ENCODE peak calls at places on chromosomes 16 and 17, in four cellular contexts. G is fibroblast of pulmonary artery, V is skeletal muscle cell, O is fibroblast of lung. M is an unnamed sample.

GRCh38 chr17:65562206-65562531 is 721 bp upstream of the AXIN2 start:
- DNase-seq in O (no peak), G (no peak), V (no peak), M (no peak)

GRCh38 chr17:77802811-77803220 is 155.7 kb upstream of the TNRC6C start:
- DNase-seq in G (peak; percentile 59), O (peak; percentile 44), V (no peak), M (no peak)

GRCh38 chr17:43398724-43399595 is at the start of gene ARL4D:
- DNase-seq in V (no peak), O (peak; percentile 80), G (peak; percentile 78), M (peak; percentile 67)

GRCh38 chr16:25031441-25032307 is 16.5 kb upstream of the ARHGAP17 start:
- DNase-seq in G (peak; percentile 97), O (peak; percentile 97), V (peak; percentile 84), M (peak; percentile 98)

GRCh38 chr17:80813318-80813717 is 178.3 kb upstream of the CHMP6 start:
- DNase-seq in V (no peak), G (no peak), O (no peak), M (no peak)

GRCh38 chr17:19645608-19646250 is 2.8 kb upstream of the ALDH3A2 start:
- DNase-seq in O (peak; percentile 19), V (no peak), G (peak; percentile 16), M (peak; percentile 74)

GRCh38 chr17:62193297-62193696 is 128.2 kb upstream of the MED13 start:
- DNase-seq in O (no peak), G (no peak), V (no peak), M (no peak)

GRCh38 chr17:78437508-78438169 is 59.2 kb downstream of the PGS1 start:
- DNase-seq in O (no peak), V (no peak), G (no peak), M (no peak)

GRCh38 chr17:82297280-82297803 is 20.1 kb downstream of the CD7 start:
- DNase-seq in G (peak; percentile 95), V (peak; percentile 96), O (peak; percentile 93), M (peak; percentile 86)

GRCh38 chr17:57284984-57285646 is 28.8 kb downstream of the MSI2 start:
- DNase-seq in V (no peak), G (no peak), O (no peak), M (peak; percentile 63)

GRCh38 chr17:81337449-81337848 is 42.3 kb upstream of the SLC38A10 start:
- DNase-seq in V (no peak), G (no peak), O (no peak), M (no peak)

GRCh38 chr17:43360376-43360738 is 38.4 kb upstream of the ARL4D start:
- DNase-seq in G (peak; percentile 88), V (peak; percentile 79), O (peak; percentile 79), M (no peak)

GRCh38 chr17:39547713-39548478 is 59.8 kb downstream of the NEUROD2 start:
- DNase-seq in V (no peak), G (peak; percentile 56), O (peak; percentile 45), M (peak; percentile 66)

GRCh38 chr17:16215273-16215964 is at the start of gene NCOR1:
- DNase-seq in O (peak; percentile 93), G (peak; percentile 94), V (peak; percentile 77), M (peak; percentile 97)

GRCh38 chr16:46885960-46886763 is 2.0 kb downstream of the GPT2 start:
- DNase-seq in V (peak; percentile 52), O (peak; percentile 56), G (peak; percentile 84), M (no peak)
- H3K4me3 ChIP-seq in V (peak overlapping the region; percentile 90), O (no peak overlapping the region), G (peak overlapping the region; percentile 79), M (no peak overlapping the region)

GRCh38 chr16:49860593-49860992 is 4.7 kb upstream of the ZNF423 start:
- DNase-seq in V (no peak), O (no peak), G (no peak), M (no peak)

GRCh38 chr16:49861299-49861698 is 5.4 kb upstream of the ZNF423 start:
- DNase-seq in O (no peak), G (no peak), V (no peak), M (no peak)

GRCh38 chr16:49857423-49858181 is 1.7 kb upstream of the ZNF423 start:
- DNase-seq in G (peak; percentile 69), O (peak; percentile 52), V (no peak), M (peak; percentile 72)

GRCh38 chr16:49858200-49859129 is 2.6 kb upstream of the ZNF423 start:
- DNase-seq in G (peak; percentile 47), O (no peak), V (peak; percentile 16), M (peak; percentile 18)

DNA sequence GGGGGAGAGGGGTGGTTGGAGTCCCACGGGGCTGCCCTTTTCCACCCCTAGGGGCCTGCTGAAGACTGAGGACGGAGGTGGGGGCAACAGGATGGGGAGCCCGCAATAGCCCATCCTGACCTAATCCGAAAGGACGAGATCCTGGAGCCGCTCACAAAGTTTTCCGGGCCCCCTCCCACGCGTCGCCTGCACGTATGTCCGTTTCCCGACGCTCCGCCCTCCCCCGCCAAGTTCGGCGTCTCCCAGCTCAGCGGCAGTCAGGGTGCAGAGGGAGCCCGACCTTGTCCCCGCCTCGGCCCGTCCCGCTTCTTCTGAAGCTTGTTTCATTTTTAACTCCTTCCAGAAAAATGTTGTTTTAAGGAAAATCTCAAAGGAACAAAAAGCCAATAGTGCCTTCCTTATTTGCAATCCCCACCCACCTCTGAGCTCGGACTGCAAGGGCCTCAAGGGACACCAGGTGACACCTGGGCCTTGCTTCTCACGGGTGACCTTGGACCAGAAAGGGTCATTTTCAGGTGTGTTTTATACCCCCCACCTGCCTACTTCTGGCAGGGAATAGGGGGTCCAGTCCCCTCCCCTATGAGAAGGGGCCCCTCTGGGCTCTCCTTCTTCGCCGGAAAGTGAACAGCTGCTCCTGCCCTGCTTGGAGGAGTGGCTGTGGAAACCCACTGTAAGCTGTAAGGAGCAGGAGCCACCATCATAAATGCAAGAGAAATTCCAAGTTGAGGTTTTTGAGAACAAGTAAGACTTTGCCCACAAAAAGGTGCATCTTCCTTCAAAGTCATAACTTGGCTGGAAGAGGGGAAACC is 3.4 kb upstream of the ZNF423 start:
- DNase-seq in O (no peak), G (peak; percentile 64), V (no peak), M (no peak)
- H3K4me3 ChIP-seq in O (peak overlapping the region; percentile 11), G (peak overlapping the region; percentile 53), V (peak overlapping the region; percentile 39), M (peak overlapping the region; percentile 15)

GRCh38 chr16:11635127-11635652 is 33.1 kb upstream of the SNN start:
- DNase-seq in O (no peak), G (no peak), V (no peak), M (no peak)

GRCh38 chr16:11634307-11634706 is 33.9 kb upstream of the SNN start:
- DNase-seq in V (no peak), O (no peak), G (no peak), M (no peak)

GRCh38 chr16:11635679-11636171 is 32.5 kb upstream of the SNN start:
- DNase-seq in G (no peak), O (no peak), V (no peak), M (no peak)

GRCh38 chr16:11637320-11637719 is 30.9 kb upstream of the SNN start:
- DNase-seq in O (peak; percentile 23), G (no peak), V (no peak), M (no peak)

DNA sequence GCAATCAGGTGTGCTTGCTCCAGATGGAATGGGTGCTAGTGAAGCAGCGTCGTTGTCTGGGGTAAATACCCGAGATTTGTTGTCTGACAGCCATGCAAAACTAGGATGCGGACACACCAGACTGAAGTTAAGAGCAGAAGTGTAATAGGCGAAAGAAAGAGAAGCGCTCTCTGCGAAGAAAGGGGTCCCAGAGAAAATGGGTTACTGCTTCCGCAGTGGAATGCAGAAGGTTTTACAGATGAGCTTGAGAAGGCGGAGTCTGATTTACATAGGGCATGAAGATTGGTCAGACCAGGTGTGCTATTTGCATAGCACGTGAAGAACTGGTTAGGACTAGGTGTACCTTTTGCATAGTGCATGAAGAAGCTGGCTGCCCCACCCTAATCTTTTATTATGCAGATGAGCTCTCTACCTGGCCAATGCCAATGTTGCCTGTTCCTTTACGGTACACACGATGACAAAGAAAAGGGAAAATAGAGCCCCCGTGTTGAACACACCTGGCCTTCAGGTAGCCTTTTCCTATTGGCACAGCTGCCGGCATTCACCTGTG is 32.0 kb upstream of the SNN start:
- DNase-seq in G (no peak), O (no peak), V (no peak), M (no peak)
- H3K4me3 ChIP-seq in G (no peak overlapping the region), O (no peak overlapping the region), V (no peak overlapping the region), M (no peak overlapping the region)

DNA sequence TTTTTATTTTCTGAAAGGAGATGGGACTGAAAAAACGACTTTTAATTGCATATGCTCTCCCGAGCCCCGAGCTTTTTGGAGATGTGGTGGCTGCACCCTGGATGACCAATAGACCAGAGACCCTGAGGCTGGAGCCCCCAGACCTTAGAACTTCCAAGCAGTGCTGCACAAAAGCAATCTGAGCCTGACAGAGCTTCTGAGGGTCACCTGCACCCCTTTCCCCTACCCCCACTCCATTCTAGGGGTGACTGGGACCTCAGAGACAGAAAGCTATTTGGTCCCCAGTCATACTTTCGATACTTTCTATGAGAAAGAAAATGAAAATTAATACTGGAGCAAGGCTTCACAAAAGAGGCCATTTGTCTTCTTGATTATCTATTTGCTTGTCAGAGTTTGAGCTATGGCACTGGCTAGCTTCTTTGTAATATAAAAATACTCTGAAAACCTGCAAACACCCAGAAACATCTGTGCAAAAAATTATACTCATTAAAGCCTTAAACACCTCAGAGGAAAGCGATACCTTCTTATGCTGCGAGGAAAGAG is 3.6 kb downstream of the HOXB4 start:
- DNase-seq in V (no peak), O (no peak), G (no peak), M (no peak)
- H3K4me3 ChIP-seq in V (peak overlapping the region; percentile 14), O (peak overlapping the region; percentile 25), G (no peak overlapping the region), M (no peak overlapping the region)

GRCh38 chr16:1072526-1073261 is at the start of gene SSTR5:
- DNase-seq in G (no peak), O (no peak), V (no peak), M (no peak)
- H3K4me3 ChIP-seq in G (no peak within 1 kb of the TSS), O (no peak within 1 kb of the TSS), V (no peak within 1 kb of the TSS), M (no peak within 1 kb of the TSS)

GRCh38 chr16:4787627-4788482 is at the start of gene SEPTIN12:
- DNase-seq in O (no peak), V (no peak), G (no peak), M (no peak)

GRCh38 chr16:4787068-4787467 is 1.1 kb downstream of the SEPTIN12 start:
- DNase-seq in O (no peak), V (no peak), G (no peak), M (no peak)

GRCh38 chr16:4788489-4788889 is 344 bp upstream of the SEPTIN12 start:
- DNase-seq in V (no peak), O (no peak), G (no peak), M (no peak)

GRCh38 chr16:4790261-4790660 is 2.1 kb upstream of the SEPTIN12 start:
- DNase-seq in O (no peak), G (no peak), V (no peak), M (no peak)

DNA sequence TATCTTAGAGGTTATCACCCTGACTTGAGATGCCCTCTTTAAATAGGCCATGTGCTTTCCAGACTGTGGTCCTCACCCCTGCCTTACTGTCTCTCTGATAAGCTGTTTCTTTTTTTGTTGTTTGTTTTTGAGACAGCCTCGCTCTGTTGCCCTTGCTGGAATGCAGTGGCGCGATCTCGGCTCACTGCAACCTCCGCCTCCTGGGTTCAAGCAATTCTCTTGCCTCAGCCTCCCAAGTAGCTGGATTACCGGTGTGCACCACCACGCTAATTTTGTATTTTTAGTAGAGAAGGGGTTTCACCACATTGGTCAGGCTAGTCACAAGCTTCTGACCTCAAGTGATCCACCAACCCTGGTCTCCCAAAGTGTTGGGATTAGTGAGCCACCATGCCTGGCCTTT is 765 bp upstream of the SEPTIN12 start:
- DNase-seq in V (no peak), O (no peak), G (no peak), M (no peak)
- H3K4me3 ChIP-seq in V (no peak overlapping the region), O (no peak overlapping the region), G (no peak overlapping the region), M (no peak overlapping the region)

GRCh38 chr16:89709166-89709565 is 7.7 kb upstream of the SPATA2L start:
- DNase-seq in V (no peak), G (no peak), O (no peak), M (no peak)
- H3K4me3 ChIP-seq in V (no peak overlapping the region), G (no peak overlapping the region), O (no peak overlapping the region), M (no peak overlapping the region)